ENCODE peak calls at places on chromosomes 1 and 21, in seven cellular contexts. V is MM.1S, S is HCT116, I is colonic mucosa, K is K562, Y is IMR-90, X is H9. J is an unnamed sample.

GRCh38 chr21:31555741-31556191 is 103.7 kb upstream of the SOD1 start:
- DNase-seq in X (peak; percentile 63), V (no peak), Y (no peak), S (no peak), I (no peak), K (no peak), J (no peak)

GRCh38 chr1:28126778-28127430 is 38.5 kb upstream of the EYA3 start:
- DNase-seq in Y (no peak), I (no peak), V (no peak), S (no peak), X (no peak), K (no peak), J (no peak)

GRCh38 chr1:231903586-231904081 is 277.0 kb downstream of the DISC1 start:
- DNase-seq in K (no peak), V (no peak), S (no peak), I (no peak), Y (peak; percentile 39), X (no peak), J (no peak)

GRCh38 chr1:196324345-196324744 is 283.9 kb downstream of the KCNT2 start:
- DNase-seq in X (no peak), V (no peak), Y (peak; percentile 46), S (no peak), K (no peak), I (no peak), J (no peak)

GRCh38 chr1:3404801-3405200 is 49.7 kb upstream of the ARHGEF16 start:
- DNase-seq in I (no peak), X (no peak), S (no peak), K (no peak), Y (no peak), V (no peak), J (no peak)

GRCh38 chr21:26795866-26796329 is 49.3 kb downstream of the ADAMTS1 start:
- DNase-seq in Y (peak; percentile 100), V (no peak), I (peak; percentile 72), X (no peak), K (no peak), S (no peak), J (peak; percentile 89)

GRCh38 chr1:183810172-183810571 is 5.3 kb downstream of the RGL1 start:
- DNase-seq in X (no peak), K (no peak), S (no peak), Y (no peak), V (no peak), I (no peak), J (peak; percentile 32)

GRCh38 chr1:8721681-8722324 is 95.6 kb downstream of the RERE start:
- DNase-seq in Y (no peak), I (no peak), X (no peak), V (no peak), S (no peak), K (no peak), J (no peak)

GRCh38 chr21:41425954-41426655 is at the start of gene MX1:
- DNase-seq in V (peak; percentile 98), Y (peak; percentile 10), I (peak; percentile 87), S (no peak), X (peak; percentile 56), K (no peak), J (peak; percentile 10)

GRCh38 chr1:21749859-21750468 is 33.0 kb downstream of the USP48 start:
- DNase-seq in S (no peak), X (no peak), Y (no peak), V (no peak), K (peak; percentile 79), I (no peak), J (no peak)

GRCh38 chr1:45802343-45803298 is 791 bp upstream of the MAST2 start:
- DNase-seq in S (peak; percentile 57), I (peak; percentile 76), V (peak; percentile 65), K (peak; percentile 84), Y (peak; percentile 99), X (peak; percentile 79), J (peak; percentile 98)

GRCh38 chr1:111622166-111622565 is 2.6 kb downstream of the RAP1A start:
- DNase-seq in S (no peak), X (no peak), I (no peak), V (no peak), K (no peak), Y (no peak), J (no peak)

GRCh38 chr1:111619635-111620411 is at the start of gene RAP1A:
- DNase-seq in S (peak; percentile 78), V (peak; percentile 83), X (peak; percentile 96), Y (peak; percentile 88), I (peak; percentile 98), K (peak; percentile 98), J (peak; percentile 75)

GRCh38 chr1:111620412-111620971 is 903 bp downstream of the RAP1A start:
- DNase-seq in V (no peak), Y (no peak), K (no peak), I (peak; percentile 65), X (no peak), S (no peak), J (no peak)

GRCh38 chr1:111618953-111619634 is 495 bp upstream of the RAP1A start:
- DNase-seq in V (no peak), K (no peak), Y (no peak), S (no peak), I (no peak), X (no peak), J (no peak)

DNA sequence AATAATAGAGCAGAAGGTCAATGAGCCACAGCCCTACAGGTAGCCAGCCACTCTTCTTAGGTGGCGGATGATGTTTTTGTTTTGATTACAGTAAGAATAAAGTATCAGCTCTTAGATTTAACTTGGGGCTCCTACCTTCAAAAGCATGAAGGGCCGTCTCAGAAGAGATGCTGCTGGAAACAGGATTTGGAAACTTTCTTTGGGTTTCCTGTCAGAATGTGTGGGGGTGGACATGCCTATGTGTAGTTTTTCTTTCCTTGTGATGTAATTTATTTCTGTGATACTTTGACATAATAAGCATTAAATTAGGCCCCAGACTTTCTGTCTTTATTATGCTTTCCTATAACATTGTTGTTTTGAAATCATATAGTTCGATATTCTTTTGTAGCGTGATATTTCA is 1.5 kb downstream of the RAP1A start:
- DNase-seq in I (no peak), S (no peak), K (no peak), Y (peak; percentile 11), X (no peak), V (no peak), J (peak; percentile 12)
- H3K9ac ChIP-seq in I (peak overlapping the region; percentile 85), S (peak overlapping the region; percentile 76), K (peak overlapping the region; percentile 12), Y (peak overlapping the region; percentile 90), X (no peak overlapping the region), V (peak overlapping the region; percentile 63), J (peak overlapping the region; percentile 90)

DNA sequence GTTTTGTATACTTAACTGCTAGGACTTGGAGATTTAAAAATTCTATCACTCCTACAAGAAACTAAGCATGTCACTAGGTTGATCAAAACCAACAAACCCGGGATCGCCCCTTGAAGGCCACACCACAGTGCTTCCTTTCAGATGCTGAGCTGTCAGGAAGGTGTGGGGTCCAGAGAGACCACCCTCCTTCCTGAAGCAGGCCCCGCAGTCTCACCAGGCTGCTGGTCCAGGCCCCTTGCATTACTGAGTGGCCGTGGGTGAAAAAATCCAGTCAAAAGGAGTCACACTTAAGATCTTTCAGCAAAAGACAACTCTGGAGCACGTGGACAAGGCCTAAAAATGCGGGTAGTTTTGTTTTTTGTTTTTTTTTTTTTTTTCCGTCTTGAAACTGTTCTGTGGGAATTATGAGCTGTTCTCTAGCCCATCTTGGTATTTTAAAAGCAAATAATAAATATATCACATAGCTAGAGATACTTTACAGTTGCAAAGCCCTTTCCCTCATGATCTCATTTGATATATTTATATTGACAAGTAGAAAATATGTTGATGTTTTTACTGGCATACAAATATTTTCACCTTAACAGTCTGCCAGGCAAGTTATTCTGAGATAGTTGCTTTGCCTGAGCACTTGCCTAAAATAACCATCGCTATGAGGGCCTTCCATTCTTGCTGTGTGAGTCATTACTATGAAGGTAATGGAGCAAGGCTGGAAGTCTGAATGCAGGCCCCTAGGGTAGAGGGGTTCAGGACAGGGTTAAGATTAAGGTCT is 73.1 kb upstream of the EDEM3 start:
- DNase-seq in K (no peak), X (peak; percentile 33), I (no peak), Y (peak; percentile 73), V (peak; percentile 5), S (no peak), J (peak; percentile 84)
- H3K27ac ChIP-seq in K (no peak overlapping the region), X (no peak overlapping the region), I (no peak overlapping the region), Y (peak overlapping the region; percentile 28), V (no peak overlapping the region), S (peak overlapping the region; percentile 10), J (peak overlapping the region; percentile 33)

DNA sequence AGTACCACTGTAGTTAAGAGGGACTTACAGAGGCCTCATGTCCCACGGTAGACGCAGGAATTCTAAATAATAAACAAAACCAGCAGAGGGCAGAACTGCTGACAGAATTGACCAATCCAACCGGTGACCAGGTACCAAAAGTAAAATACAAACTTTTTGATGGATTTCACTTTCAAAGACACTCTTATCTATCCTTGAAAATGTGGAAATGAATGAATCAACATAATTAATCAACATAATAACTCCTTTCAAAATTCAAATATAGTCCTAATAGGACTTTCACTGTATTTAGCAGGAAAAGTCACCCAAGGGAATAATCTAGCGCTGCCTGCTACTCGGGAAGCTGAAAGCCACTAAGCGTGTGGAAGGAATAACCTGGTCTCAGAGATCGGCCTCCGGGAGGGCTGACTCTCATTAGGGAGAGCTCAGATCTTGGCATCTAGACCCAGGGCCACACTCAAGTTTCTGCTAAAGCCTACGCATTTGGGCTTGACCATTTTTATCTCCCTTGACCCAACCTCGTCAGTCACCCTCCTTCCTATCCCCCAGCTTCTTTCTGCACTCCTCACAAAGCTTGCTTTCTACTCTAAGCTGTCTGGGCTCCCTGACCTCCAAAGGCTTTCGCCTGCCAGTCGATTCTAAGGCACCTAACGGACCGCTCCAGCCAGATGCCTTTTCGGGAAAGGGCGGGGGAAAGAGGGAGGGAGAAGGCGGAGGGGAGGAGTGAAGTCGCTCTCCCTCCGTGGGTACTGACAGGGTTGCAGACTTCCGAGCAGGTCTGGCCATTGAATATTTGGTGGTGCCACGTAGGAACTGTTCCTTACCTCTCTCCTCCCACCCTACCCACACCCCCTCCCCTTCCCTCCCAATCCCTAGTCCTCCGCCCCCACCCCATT is 1.6 kb downstream of the COL11A1 start:
- DNase-seq in V (peak; percentile 33), S (peak; percentile 0), Y (peak; percentile 30), I (no peak), K (no peak), X (peak; percentile 56), J (peak; percentile 54)
- TF ChIP-seq CTCF in V (peak; percentile 41), S (peak; percentile 13), Y (peak; percentile 54), I (peak; percentile 30), K (no peak), X (peak; percentile 74), J (peak; percentile 60)

DNA sequence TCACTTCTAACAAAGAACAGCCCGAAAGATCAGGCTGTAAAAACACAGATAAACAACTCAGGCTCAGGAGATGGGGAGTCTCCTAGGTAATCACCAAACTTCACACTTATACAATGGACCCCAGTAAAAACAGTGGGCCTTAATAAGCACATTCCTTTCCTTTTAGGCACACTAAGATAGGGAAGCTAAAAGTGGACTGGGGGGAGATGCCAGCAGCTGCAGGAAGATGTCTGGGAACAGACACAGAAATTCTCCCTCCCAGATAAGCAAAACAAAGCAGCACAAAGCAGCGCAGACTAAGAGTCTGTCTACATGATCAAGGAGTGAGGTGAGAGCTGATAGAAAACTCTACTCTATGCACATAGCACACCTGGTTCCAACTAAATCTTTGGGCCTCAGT is 29.0 kb upstream of the CTBS start:
- DNase-seq in V (no peak), S (no peak), X (no peak), I (no peak), K (no peak), Y (peak; percentile 68), J (peak; percentile 83)
- H3K9ac ChIP-seq in V (no peak overlapping the region), S (peak overlapping the region; percentile 45), X (no peak overlapping the region), I (no peak overlapping the region), K (no peak overlapping the region), Y (peak overlapping the region; percentile 23), J (peak overlapping the region; percentile 87)

J was measured in astrocyte.